ENCODE peak calls at places on chromosomes 7 and 10, in five cellular contexts. One of them, this sample, is unnamed.

GRCh38 chr10:95478185-95478584 is 83.0 kb downstream of the SORBS1 start:
- DNase-seq in GDM1: no peak
- DNase-seq in RWPE1: no peak
- DNase-seq in NCI-H1092: no peak
- DNase-seq in HTR-8/SVneo: no peak
- DNase-seq in this sample: no peak

GRCh38 chr10:95588025-95588424 is 26.9 kb upstream of the SORBS1 start:
- DNase-seq in GDM1: no peak
- DNase-seq in RWPE1: no peak
- DNase-seq in NCI-H1092: no peak
- DNase-seq in HTR-8/SVneo: no peak
- DNase-seq in this sample: no peak

GRCh38 chr10:121078036-121078435 is 226.9 kb downstream of the WDR11 start:
- DNase-seq in GDM1: no peak
- DNase-seq in RWPE1: peak; percentile 51
- DNase-seq in NCI-H1092: no peak
- DNase-seq in HTR-8/SVneo: no peak
- DNase-seq in this sample: no peak

GRCh38 chr7:5526190-5527037 is 102.8 kb upstream of the TNRC18 start:
- DNase-seq in GDM1: peak; percentile 49
- DNase-seq in RWPE1: peak; percentile 42
- DNase-seq in NCI-H1092: no peak
- DNase-seq in HTR-8/SVneo: no peak
- DNase-seq in this sample: no peak

GRCh38 chr7:37230221-37230620 is 218.4 kb downstream of the ELMO1 start:
- DNase-seq in GDM1: no peak
- DNase-seq in RWPE1: no peak
- DNase-seq in NCI-H1092: no peak
- DNase-seq in HTR-8/SVneo: no peak
- DNase-seq in this sample: no peak

GRCh38 chr7:157945401-157945800 is 608.6 kb downstream of the DNAJB6 start:
- DNase-seq in GDM1: no peak
- DNase-seq in RWPE1: no peak
- DNase-seq in NCI-H1092: no peak
- DNase-seq in HTR-8/SVneo: no peak
- DNase-seq in this sample: no peak

GRCh38 chr10:72034040-72034499 is 54.3 kb downstream of the SPOCK2 start:
- DNase-seq in GDM1: no peak
- DNase-seq in RWPE1: no peak
- DNase-seq in NCI-H1092: no peak
- DNase-seq in HTR-8/SVneo: no peak
- DNase-seq in this sample: no peak

GRCh38 chr7:75943864-75944263 is 28.9 kb downstream of the POR start:
- DNase-seq in GDM1: no peak
- DNase-seq in RWPE1: peak; percentile 92
- DNase-seq in NCI-H1092: no peak
- DNase-seq in HTR-8/SVneo: no peak
- DNase-seq in this sample: no peak

GRCh38 chr10:95756061-95756751 is at the start of gene ENTPD1:
- DNase-seq in GDM1: no peak
- DNase-seq in RWPE1: no peak
- DNase-seq in NCI-H1092: no peak
- DNase-seq in HTR-8/SVneo: no peak
- DNase-seq in this sample: no peak

GRCh38 chr10:30190831-30191552 is 131.6 kb upstream of the JCAD start:
- DNase-seq in GDM1: no peak
- DNase-seq in RWPE1: no peak
- DNase-seq in NCI-H1092: no peak
- DNase-seq in HTR-8/SVneo: no peak
- DNase-seq in this sample: no peak

GRCh38 chr7:50416509-50417299 is 33.4 kb downstream of the FIGNL1 start:
- DNase-seq in GDM1: no peak
- DNase-seq in RWPE1: no peak
- DNase-seq in NCI-H1092: no peak
- DNase-seq in HTR-8/SVneo: no peak
- DNase-seq in this sample: no peak

GRCh38 chr10:33010132-33011037 is 52.4 kb upstream of the ITGB1 start:
- DNase-seq in GDM1: no peak
- DNase-seq in RWPE1: peak; percentile 65
- DNase-seq in NCI-H1092: no peak
- DNase-seq in HTR-8/SVneo: peak; percentile 71
- DNase-seq in this sample: no peak

GRCh38 chr10:72088879-72089585 is 681 bp upstream of the SPOCK2 start:
- DNase-seq in GDM1: no peak
- DNase-seq in RWPE1: no peak
- DNase-seq in NCI-H1092: peak; percentile 24
- DNase-seq in HTR-8/SVneo: no peak
- DNase-seq in this sample: peak; percentile 52